ENCODE peak calls at places on chromosomes 1 and 21, in eight cellular contexts. U is activated CD4-positive, alpha-beta T cell treated with anti-CD3 and anti-CD28 coated beads for 36 hours; A is activated T-helper 9 cell treated with anti-CD3 and anti-CD28 coated beads, Interleukin-2, amount 50 U/mL, for 16 hours; I is tibial nerve; P is activated naive CD4-positive, alpha-beta T cell treated with anti-CD3 and anti-CD28 coated beads, Interleukin-2, amount 10 ng/mL, durations not matched to agents 7 days and 5 days; Q is MV-4-11; S is GM10248; K is small intestine. G is an unnamed sample.

GRCh38 chr1:18495635-18496034 is 14.9 kb downstream of the KLHDC7A start:
- DNase-seq in U (no peak), A (no peak), I (no peak), P (no peak), Q (peak; percentile 34), S (no peak), K (no peak), G (no peak)

GRCh38 chr21:26572026-26572425 is 1.1 kb downstream of the CYYR1 start:
- DNase-seq in U (no peak), A (no peak), I (no peak), P (no peak), Q (no peak), S (no peak), K (no peak), G (no peak)

GRCh38 chr1:235972316-235973090 is 92.4 kb downstream of the NID1 start:
- DNase-seq in U (no peak), A (no peak), I (no peak), P (no peak), Q (peak; percentile 37), S (peak; percentile 32), K (no peak), G (peak; percentile 67)

GRCh38 chr1:203440780-203441179 is 34.8 kb upstream of the PRELP start:
- DNase-seq in U (peak; percentile 12), A (no peak), I (peak; percentile 71), P (no peak), Q (peak; percentile 8), S (peak; percentile 45), K (peak; percentile 86), G (no peak)

GRCh38 chr1:168498159-168498609 is 45.6 kb downstream of the XCL2 start:
- DNase-seq in U (no peak), A (no peak), I (no peak), P (no peak), Q (no peak), S (no peak), K (no peak), G (no peak)

GRCh38 chr1:180227843-180228647 is 2.0 kb upstream of the LHX4 start:
- DNase-seq in U (no peak), A (no peak), I (no peak), P (no peak), Q (no peak), S (no peak), K (no peak), G (no peak)

GRCh38 chr1:235266325-235266724 is 61.7 kb downstream of the ARID4B start:
- DNase-seq in U (no peak), A (no peak), I (no peak), P (no peak), Q (no peak), S (no peak), K (no peak), G (no peak)

GRCh38 chr1:165235777-165236285 is 120.7 kb downstream of the LMX1A start:
- DNase-seq in U (peak; percentile 15), A (no peak), I (no peak), P (no peak), Q (no peak), S (peak; percentile 12), K (no peak), G (no peak)

GRCh38 chr1:242854466-242854865 is 330.0 kb upstream of the PLD5 start:
- DNase-seq in U (no peak), A (no peak), I (no peak), P (no peak), Q (no peak), S (no peak), K (no peak), G (no peak)

GRCh38 chr1:66751160-66751559 is 1.1 kb upstream of the DYNLT5 start:
- DNase-seq in U (no peak), A (no peak), I (no peak), P (no peak), Q (no peak), S (no peak), K (no peak), G (no peak)

GRCh38 chr1:156747737-156748669 is 3.5 kb downstream of the HDGF start:
- DNase-seq in U (no peak), A (no peak), I (no peak), P (no peak), Q (no peak), S (no peak), K (no peak), G (no peak)

GRCh38 chr1:202794049-202794725 is 14.0 kb downstream of the KDM5B start:
- DNase-seq in U (no peak), A (no peak), I (no peak), P (no peak), Q (no peak), S (no peak), K (no peak), G (no peak)

GRCh38 chr1:32470991-32471694 is 6.3 kb downstream of the ZBTB8B start:
- DNase-seq in U (peak; percentile 55), A (no peak), I (no peak), P (no peak), Q (no peak), S (peak; percentile 41), K (no peak), G (no peak)

GRCh38 chr21:13937236-13937635 is 273.5 kb downstream of the LIPI start:
- DNase-seq in U (no peak), A (no peak), I (no peak), P (no peak), Q (no peak), S (peak; percentile 1), K (no peak), G (no peak)

GRCh38 chr1:30715216-30715615 is 8.2 kb downstream of the MATN1 start:
- DNase-seq in U (peak; percentile 55), A (no peak), I (no peak), P (no peak), Q (no peak), S (no peak), K (no peak), G (no peak)

GRCh38 chr1:87182611-87183010 is 146.1 kb upstream of the LMO4 start:
- DNase-seq in U (no peak), A (no peak), I (no peak), P (no peak), Q (no peak), S (no peak), K (no peak), G (no peak)

GRCh38 chr1:169460193-169460833 is 25.4 kb downstream of the SLC19A2 start:
- DNase-seq in U (peak; percentile 41), A (no peak), I (no peak), P (peak; percentile 50), Q (no peak), S (no peak), K (peak; percentile 2), G (no peak)

GRCh38 chr21:46065215-46065992 is 32.5 kb upstream of the COL6A2 start:
- DNase-seq in U (no peak), A (no peak), I (no peak), P (no peak), Q (no peak), S (peak; percentile 19), K (no peak), G (peak; percentile 49)

GRCh38 chr1:156746716-156747631 is 4.5 kb downstream of the HDGF start:
- DNase-seq in U (peak; percentile 82), A (no peak), I (peak; percentile 96), P (peak; percentile 69), Q (peak; percentile 27), S (peak; percentile 62), K (peak; percentile 89), G (peak; percentile 54)

GRCh38 chr1:47175227-47175934 is 14.5 kb downstream of the PDZK1IP1 start:
- DNase-seq in U (peak; percentile 70), A (no peak), I (peak; percentile 74), P (peak; percentile 69), Q (peak; percentile 56), S (peak; percentile 69), K (peak; percentile 59), G (peak; percentile 90)

GRCh38 chr21:34342476-34342875 is 21.3 kb upstream of the KCNE2 start:
- DNase-seq in U (no peak), A (no peak), I (no peak), P (no peak), Q (no peak), S (no peak), K (no peak), G (no peak)

GRCh38 chr21:42347601-42348327 is 3.0 kb downstream of the TFF2 start:
- DNase-seq in U (no peak), A (no peak), I (no peak), P (peak; percentile 8), Q (no peak), S (no peak), K (no peak), G (no peak)

GRCh38 chr1:63969461-63969893 is 195.7 kb downstream of the ROR1 start:
- DNase-seq in U (no peak), A (no peak), I (no peak), P (no peak), Q (no peak), S (no peak), K (no peak), G (no peak)

GRCh38 chr1:216535059-216535458 is 111.8 kb upstream of the USH2A start:
- DNase-seq in U (no peak), A (no peak), I (no peak), P (no peak), Q (no peak), S (no peak), K (no peak), G (no peak)

GRCh38 chr1:172136925-172137324 is 283.6 kb upstream of the C1orf105 start:
- DNase-seq in U (no peak), A (no peak), I (no peak), P (no peak), Q (no peak), S (no peak), K (no peak), G (no peak)

GRCh38 chr1:44242761-44243160 is 29.5 kb downstream of the DMAP1 start:
- DNase-seq in U (no peak), A (no peak), I (no peak), P (no peak), Q (no peak), S (no peak), K (no peak), G (no peak)

GRCh38 chr1:53616927-53617326 is 122.0 kb downstream of the GLIS1 start:
- DNase-seq in U (no peak), A (no peak), I (no peak), P (peak; percentile 19), Q (no peak), S (no peak), K (no peak), G (no peak)